ENCODE peak calls at places on chromosomes 6 and 20, in five cellular contexts. Z is HCEC 1CT; T is naive thymus-derived CD8-positive, alpha-beta T cell; U is C1 segment of cervical spinal cord; M is choroid plexus epithelial cell. G is an unnamed sample.

GRCh38 chr6:1970151-1970561 is 275.2 kb downstream of the GMDS start:
- DNase-seq in M (peak; percentile 34), U (no peak), Z (no peak), T (no peak), G (no peak)

GRCh38 chr6:142162780-142163179 is 15.7 kb downstream of the VTA1 start:
- DNase-seq in Z (no peak), M (no peak), T (no peak), U (no peak), G (no peak)

GRCh38 chr20:46293084-46293483 is 15.2 kb downstream of the CDH22 start:
- DNase-seq in U (no peak), M (peak; percentile 72), T (no peak), Z (peak; percentile 20), G (peak; percentile 78)

GRCh38 chr6:146582857-146583256 is 15.9 kb upstream of the ADGB start:
- DNase-seq in M (peak; percentile 44), U (no peak), Z (peak; percentile 8), T (no peak), G (peak; percentile 12)

GRCh38 chr20:17622851-17623508 is 53.1 kb downstream of the DSTN start:
- DNase-seq in Z (no peak), M (no peak), U (no peak), T (no peak), G (no peak)

GRCh38 chr6:161027385-161027784 is 35.8 kb downstream of the MAP3K4 start:
- DNase-seq in M (no peak), T (no peak), Z (no peak), U (no peak), G (no peak)

GRCh38 chr20:48319943-48320584 is 507.7 kb downstream of the PREX1 start:
- DNase-seq in T (no peak), U (no peak), Z (no peak), M (peak; percentile 47), G (no peak)

GRCh38 chr20:20206788-20207187 is 154.5 kb downstream of the CFAP61 start:
- DNase-seq in M (no peak), T (no peak), Z (no peak), U (no peak), G (no peak)

GRCh38 chr6:22827760-22828159 is 258.4 kb downstream of the HDGFL1 start:
- DNase-seq in Z (no peak), T (no peak), M (peak; percentile 65), U (no peak), G (peak; percentile 58)

GRCh38 chr6:28657367-28657755 is 131.7 kb downstream of the GPX5 start:
- DNase-seq in U (no peak), M (no peak), Z (no peak), T (no peak), G (peak; percentile 5)

GRCh38 chr6:131043902-131044447 is 19.1 kb downstream of the EPB41L2 start:
- DNase-seq in Z (no peak), M (no peak), T (no peak), U (no peak), G (no peak)

GRCh38 chr20:22821826-22822225 is 213.3 kb upstream of the SSTR4 start:
- DNase-seq in T (no peak), Z (no peak), U (no peak), M (no peak), G (no peak)

GRCh38 chr6:81890846-81891245 is 138.4 kb upstream of the TENT5A start:
- DNase-seq in T (no peak), M (peak; percentile 68), Z (peak; percentile 81), U (no peak), G (peak; percentile 95)

GRCh38 chr6:47853766-47854165 is 71.9 kb downstream of the OPN5 start:
- DNase-seq in Z (no peak), T (no peak), U (no peak), M (no peak), G (no peak)

GRCh38 chr6:84825461-84825860 is 61.1 kb upstream of the TBX18 start:
- DNase-seq in M (peak; percentile 89), U (no peak), Z (peak; percentile 75), T (no peak), G (peak; percentile 33)

GRCh38 chr20:59830107-59831023 is 103.1 kb downstream of the SYCP2 start:
- DNase-seq in U (no peak), Z (no peak), T (no peak), M (no peak), G (no peak)

GRCh38 chr20:32623667-32624157 is 38.6 kb upstream of the NOL4L start:
- DNase-seq in M (no peak), T (no peak), U (no peak), Z (no peak), G (no peak)

GRCh38 chr6:36427781-36428345 is 14.8 kb downstream of the PXT1 start:
- DNase-seq in T (no peak), U (no peak), M (peak; percentile 68), Z (peak; percentile 55), G (peak; percentile 34)

GRCh38 chr6:42165016-42165415 is 8.1 kb upstream of the GUCA1A start:
- DNase-seq in Z (no peak), M (no peak), T (no peak), U (no peak), G (peak; percentile 66)